ENCODE peak calls at places on chromosomes 3 and 15, in ten cellular contexts. N is breast epithelium; I is AG10803; G is NCI-H1105 treated with DMSO at 0.1 percent for 48 hours; T is uterus; O is stimulated activated CD8-positive, alpha-beta memory T cell treated with anti-CD3 and anti-CD28 coated beads, Interleukin-4, amount 100 ng/mL, for 24 hours; F is HCEC 1CT; P is DMS153; B is stimulated activated naive B cell treated with anti-CD40 and anti-IgM and Interleukin-4, amounts not matched to agents 10 μg/mL and 1 μg/mL and 100 μg/mL, for 72 hours; S is HCT116. U is an unnamed sample.
A peak's percentile ranks its signal among the peaks of the same experiment; 100 is the strongest.

GRCh38 chr3:175399156-175399840 is 540.2 kb downstream of the NAALADL2 start:
- DNase-seq in N (no peak), P (no peak), G (no peak), B (no peak), T (no peak), O (no peak), S (no peak), F (no peak), I (no peak), U (no peak)

GRCh38 chr3:115325539-115325938 is 178.5 kb upstream of the ZBTB20 start:
- DNase-seq in I (peak; percentile 41), T (no peak), F (peak; percentile 30), S (no peak), N (no peak), P (no peak), B (no peak), G (no peak), O (no peak), U (peak; percentile 37)

GRCh38 chr3:170079466-170080165 is 41.8 kb downstream of the GPR160 start:
- DNase-seq in I (peak; percentile 6), N (no peak), F (no peak), P (no peak), G (no peak), B (no peak), S (no peak), O (no peak), T (no peak), U (no peak)

GRCh38 chr3:136989781-136990524 is 32.2 kb downstream of the IL20RB start:
- DNase-seq in I (no peak), B (no peak), O (no peak), G (no peak), F (no peak), P (no peak), T (no peak), N (no peak), S (no peak), U (no peak)

GRCh38 chr15:60389261-60390077 is 8.3 kb downstream of the ANXA2 start:
- DNase-seq in P (no peak), T (no peak), N (no peak), B (no peak), G (no peak), I (peak; percentile 31), S (no peak), O (no peak), F (no peak), U (no peak)

GRCh38 chr3:117526485-117527079 is 817.0 kb downstream of the TUSC7 start:
- DNase-seq in O (no peak), G (peak; percentile 49), P (no peak), F (peak; percentile 23), S (peak; percentile 2), T (no peak), I (peak; percentile 32), N (no peak), B (no peak), U (peak; percentile 62)

GRCh38 chr3:187858086-187858485 is 112.8 kb upstream of the BCL6 start:
- DNase-seq in B (no peak), O (no peak), T (peak; percentile 48), I (peak; percentile 30), G (no peak), N (no peak), F (no peak), P (no peak), S (no peak), U (no peak)

GRCh38 chr3:70849911-70850699 is 537.7 kb upstream of the MDFIC2 start:
- DNase-seq in N (no peak), S (peak; percentile 3), P (no peak), O (no peak), I (peak; percentile 92), T (peak; percentile 17), G (no peak), F (peak; percentile 92), B (no peak), U (peak; percentile 40)

GRCh38 chr3:32018723-32019564 is 37.4 kb downstream of the ZNF860 start:
- DNase-seq in P (no peak), T (no peak), O (no peak), B (no peak), G (peak; percentile 32), I (peak; percentile 52), N (no peak), F (peak; percentile 64), S (peak; percentile 54), U (no peak)

GRCh38 chr3:135513106-135514063 is 452.1 kb upstream of the PPP2R3A start:
- DNase-seq in B (no peak), G (no peak), I (peak; percentile 65), T (no peak), S (peak; percentile 60), F (peak; percentile 90), P (no peak), N (no peak), O (no peak), U (peak; percentile 64)

GRCh38 chr15:100869151-100869999 is 10.3 kb upstream of the ALDH1A3 start:
- DNase-seq in T (no peak), B (no peak), I (no peak), S (peak; percentile 27), F (no peak), G (no peak), O (no peak), P (no peak), N (no peak), U (no peak)

GRCh38 chr3:197858598-197858997 is 67.5 kb downstream of the LRCH3 start:
- DNase-seq in P (no peak), F (no peak), N (no peak), I (no peak), T (no peak), G (no peak), B (no peak), O (no peak), S (no peak), U (no peak)

GRCh38 chr3:117261907-117262518 is 552.4 kb downstream of the TUSC7 start:
- DNase-seq in I (no peak), P (no peak), N (no peak), B (no peak), F (no peak), O (no peak), T (no peak), S (no peak), G (no peak), U (no peak)

GRCh38 chr15:91779960-91780359 is 73.5 kb upstream of the SLCO3A1 start:
- DNase-seq in O (no peak), B (no peak), T (no peak), G (no peak), F (no peak), S (no peak), I (no peak), N (no peak), P (no peak), U (no peak)

GRCh38 chr3:149131594-149131993 is 2.2 kb downstream of the HPS3 start:
- DNase-seq in N (no peak), F (no peak), G (no peak), O (no peak), P (no peak), S (no peak), B (no peak), T (no peak), I (no peak), U (no peak)

GRCh38 chr3:52047295-52047960 is 8.9 kb downstream of the DUSP7 start:
- DNase-seq in N (no peak), T (no peak), S (no peak), G (no peak), F (no peak), P (no peak), B (no peak), I (no peak), O (no peak), U (no peak)

GRCh38 chr3:53704363-53704725 is 141.9 kb downstream of the CHDH start:
- DNase-seq in S (no peak), G (no peak), F (no peak), B (no peak), I (no peak), N (no peak), O (no peak), T (no peak), P (no peak), U (no peak)

U was measured in adrenal gland.